ENCODE peak calls at places on chromosome 22, in four cellular contexts. Y is K562, P is GM12878, V is SK-N-SH. Q is an unnamed sample.

GRCh38 chr22:28799834-28800307 is 498 bp downstream of the XBP1 start:
- DNase-seq in Y (peak), P (no peak), V (peak), Q (no peak)

GRCh38 chr22:29617922-29618629 is 14.6 kb downstream of the NF2 start:
- DNase-seq in Y (no peak), P (no peak), V (no peak), Q (no peak)

GRCh38 chr22:50313021-50313420 is 5.6 kb upstream of the PLXNB2 start:
- DNase-seq in Y (no peak), P (no peak), V (no peak), Q (no peak)

GRCh38 chr22:48263791-48264351 is 1501.4 kb downstream of the TBC1D22A start:
- DNase-seq in Y (no peak), P (no peak), V (no peak), Q (no peak)

GRCh38 chr22:36385491-36386350 is 2.0 kb downstream of the MYH9 start:
- DNase-seq in Y (no peak), P (no peak), V (no peak), Q (no peak)

GRCh38 chr22:36409911-36410756 is 22.4 kb upstream of the MYH9 start:
- DNase-seq in Y (peak), P (no peak), V (no peak), Q (no peak)

GRCh38 chr22:19119949-19120348 is 2.3 kb downstream of the DGCR2 start:
- DNase-seq in Y (no peak), P (no peak), V (no peak), Q (no peak)

GRCh38 chr22:32842486-32842885 is 41.0 kb downstream of the TIMP3 start:
- DNase-seq in Y (no peak), P (no peak), V (no peak), Q (no peak)

GRCh38 chr22:21632237-21632895 is at the start of gene CCDC116:
- DNase-seq in Y (peak), P (no peak), V (peak), Q (peak)
- TF ChIP-seq RCOR1 in Y (peak), P (no peak), V (no peak), Q (no peak)

DNA sequence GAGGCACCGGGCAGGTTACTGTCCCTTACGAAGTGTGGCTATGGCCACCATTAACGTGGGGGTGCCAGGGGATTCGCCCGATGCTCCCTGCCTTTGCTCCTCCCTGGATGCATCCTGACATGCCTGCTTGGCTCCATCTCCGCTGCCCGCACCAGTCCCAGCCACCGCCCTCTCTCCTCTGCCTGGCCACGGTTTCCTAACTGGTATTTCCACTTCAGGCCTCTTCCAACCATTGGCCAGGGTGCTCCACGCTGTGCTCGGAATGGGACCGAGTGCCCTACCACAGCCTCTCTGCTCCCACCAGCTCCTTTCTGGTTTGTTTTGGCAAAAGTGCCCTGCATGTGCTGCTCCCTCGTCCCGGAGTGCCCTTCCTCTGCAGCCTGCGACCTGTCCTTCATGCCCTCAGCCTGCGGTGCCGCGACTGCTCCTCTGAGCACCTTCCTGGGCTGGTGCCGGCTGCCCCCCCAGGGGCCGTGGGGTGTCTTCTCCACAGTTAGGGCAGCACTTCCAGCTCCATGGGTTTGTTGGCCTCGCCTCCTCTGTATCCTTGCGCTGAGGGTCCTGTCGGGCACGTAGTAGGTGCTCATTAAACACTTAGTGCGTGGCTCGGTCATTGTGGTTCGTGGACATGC is 12.6 kb upstream of the GRAMD4 start:
- DNase-seq in Y (no peak), P (no peak), V (no peak), Q (no peak)
- TF ChIP-seq CHD2 in Y (no peak), P (no peak), V (no peak), Q (no peak)

GRCh38 chr22:25747245-25747944 is 5.4 kb downstream of the MYO18B start:
- DNase-seq in Y (peak), P (no peak), V (peak), Q (peak)
- TF ChIP-seq RCOR1 in Y (no peak), P (no peak), V (peak), Q (no peak)

DNA sequence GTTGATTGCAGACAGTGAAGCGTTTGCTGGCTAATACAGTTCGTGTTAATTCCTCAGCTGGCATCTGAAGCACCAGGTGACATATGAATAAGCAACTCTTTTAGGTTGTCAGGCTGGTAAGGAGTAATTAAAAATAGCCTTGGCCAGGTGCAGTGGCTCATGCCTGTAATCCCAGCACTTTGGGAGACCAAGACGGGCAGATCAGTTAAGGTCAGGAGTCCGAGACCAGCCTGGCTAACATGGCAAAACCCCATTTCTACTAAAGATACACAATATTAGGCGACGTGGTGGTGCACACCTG is 74.9 kb downstream of the CECR2 start:
- DNase-seq in Y (no peak), P (no peak), V (no peak), Q (no peak)
- TF ChIP-seq CHD2 in Y (no peak), P (no peak), V (no peak), Q (no peak)

DNA sequence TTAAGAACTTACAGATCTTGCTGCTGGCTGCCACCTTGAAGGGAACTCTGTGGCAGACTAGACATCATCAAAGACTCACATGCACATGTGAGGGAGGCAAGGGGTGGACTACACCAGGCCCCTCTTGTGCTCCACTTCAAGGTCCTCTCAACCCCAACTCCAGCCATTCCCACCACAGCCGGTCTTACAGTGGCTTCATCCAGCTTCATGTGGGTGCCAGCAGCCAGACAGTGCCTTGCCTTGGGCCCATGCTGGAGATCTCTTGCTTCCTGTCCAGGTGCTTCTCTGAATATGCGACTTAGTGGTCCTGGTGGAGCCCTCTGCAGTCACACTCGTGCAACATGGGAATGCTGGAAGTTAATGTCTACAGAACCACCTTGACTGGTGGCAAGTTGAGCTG is 44.6 kb upstream of the WNT7B start:
- DNase-seq in Y (no peak), P (no peak), V (no peak), Q (no peak)
- TF ChIP-seq RCOR1 in Y (no peak), P (no peak), V (no peak), Q (no peak)

GRCh38 chr22:30667092-30667485 is 586 bp downstream of the DUSP18 start:
- DNase-seq in Y (no peak), P (no peak), V (no peak), Q (no peak)
- TF ChIP-seq CHD2 in Y (no peak), P (no peak), V (no peak), Q (no peak)

DNA sequence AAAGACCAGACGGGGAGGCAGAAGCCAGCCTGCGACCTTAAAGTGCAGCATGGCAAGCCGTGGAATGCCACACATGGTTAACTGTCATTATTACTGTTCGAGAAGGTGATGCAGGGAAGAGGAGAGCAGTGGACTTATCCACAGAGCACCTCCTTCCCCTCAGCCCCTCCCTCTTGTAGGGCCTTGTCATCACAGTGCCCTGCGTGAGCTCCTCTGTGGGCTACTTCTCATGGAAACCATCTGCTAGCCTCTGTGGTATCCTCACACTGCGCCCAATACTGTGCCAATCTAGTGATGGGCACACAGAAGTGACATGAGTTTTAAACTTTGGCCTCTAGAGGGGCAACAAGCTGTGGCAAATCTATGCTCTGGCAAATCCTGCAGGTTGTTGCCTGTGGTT is 18.2 kb upstream of the CCDC134 start:
- DNase-seq in Y (no peak), P (no peak), V (no peak), Q (no peak)
- TF ChIP-seq RCOR1 in Y (no peak), P (no peak), V (no peak), Q (no peak)

Q was measured in A549.